ENCODE peak calls at places on chromosomes 4 and X, in seven cellular contexts. P is NCI-H1694 treated with DMSO at 0.1 percent for 48 hours, X is smooth muscle cell of the brain vasculature, L is amniotic stem cell, J is AG04449, Z is progenitor cell of endocrine pancreas, U is T-helper 2 cell. W is an unnamed sample.

GRCh38 chr4:153798901-153799707 is 10.2 kb upstream of the SFRP2 start:
- DNase-seq in J (no peak), U (no peak), X (no peak), P (no peak), Z (no peak), L (no peak), W (no peak)

GRCh38 chr4:123361195-123361861 is 35.3 kb upstream of the SPRY1 start:
- DNase-seq in X (peak; percentile 78), U (no peak), P (no peak), Z (no peak), L (peak; percentile 20), J (peak; percentile 64), W (no peak)

GRCh38 chr4:107743532-107743931 is 23.5 kb upstream of the PAPSS1 start:
- DNase-seq in J (no peak), P (no peak), L (no peak), Z (no peak), X (no peak), U (no peak), W (no peak)

GRCh38 chr4:8594097-8595038 is 1.8 kb downstream of the CPZ start:
- DNase-seq in J (peak; percentile 28), X (peak; percentile 51), U (no peak), P (peak; percentile 24), L (peak; percentile 65), Z (peak; percentile 41), W (no peak)

GRCh38 chr4:37970702-37971101 is 10.5 kb downstream of the PTTG2 start:
- DNase-seq in U (peak; percentile 39), L (no peak), J (no peak), X (no peak), Z (no peak), P (no peak), W (peak; percentile 39)

GRCh38 chr4:112002301-112002700 is 143.0 kb upstream of the FAM241A start:
- DNase-seq in Z (no peak), U (no peak), J (no peak), L (no peak), P (no peak), X (no peak), W (no peak)

GRCh38 chr4:46432923-46433322 is 43.0 kb upstream of the GABRA2 start:
- DNase-seq in P (no peak), J (no peak), U (no peak), L (no peak), X (no peak), Z (no peak), W (no peak)

GRCh38 chrX:70434914-70435586 is 9.6 kb upstream of the DLG3 start:
- DNase-seq in J (no peak), Z (no peak), L (no peak), X (no peak), P (no peak), U (no peak), W (no peak)

GRCh38 chr4:157564771-157565170 is 344.2 kb downstream of the GRIA2 start:
- DNase-seq in P (no peak), J (no peak), L (no peak), U (no peak), X (no peak), Z (no peak), W (no peak)

GRCh38 chrX:13719192-13719856 is 15.1 kb downstream of the TRAPPC2 start:
- DNase-seq in U (peak; percentile 56), P (no peak), J (no peak), Z (no peak), X (no peak), L (no peak), W (no peak)

GRCh38 chrX:8183281-8183680 is 12.2 kb upstream of the VCX2 start:
- DNase-seq in P (no peak), L (no peak), Z (no peak), X (no peak), U (no peak), J (no peak), W (no peak)

GRCh38 chrX:68249904-68250303 is 183.4 kb downstream of the OPHN1 start:
- DNase-seq in U (no peak), Z (no peak), P (no peak), X (no peak), J (no peak), L (no peak), W (no peak)

GRCh38 chrX:148417934-148418333 is 82.5 kb upstream of the AFF2 start:
- DNase-seq in P (no peak), X (no peak), J (no peak), L (no peak), U (no peak), Z (no peak), W (no peak)

GRCh38 chrX:148416142-148416541 is 84.3 kb upstream of the AFF2 start:
- DNase-seq in U (no peak), X (no peak), L (no peak), Z (no peak), J (no peak), P (no peak), W (no peak)

GRCh38 chr4:2416564-2417195 is 1.8 kb downstream of the ZFYVE28 start:
- DNase-seq in J (no peak), U (no peak), Z (no peak), P (no peak), X (no peak), L (no peak), W (no peak)

GRCh38 chr4:8307714-8308113 is 38.2 kb downstream of the HTRA3 start:
- DNase-seq in J (no peak), U (no peak), Z (no peak), P (no peak), X (no peak), L (no peak), W (no peak)

GRCh38 chr4:134202557-134202956 is 968 bp upstream of the PABPC4L start:
- DNase-seq in U (no peak), L (no peak), J (no peak), Z (no peak), P (no peak), X (no peak), W (no peak)

GRCh38 chr4:7630559-7631287 is 196.0 kb upstream of the PSAPL1 start:
- DNase-seq in Z (no peak), X (peak; percentile 58), U (no peak), L (peak; percentile 80), J (peak; percentile 42), P (peak; percentile 20), W (no peak)

GRCh38 chrX:72712094-72712755 is 1.9 kb downstream of the PHKA1 start:
- DNase-seq in L (no peak), X (no peak), J (no peak), P (no peak), Z (no peak), U (no peak), W (no peak)

GRCh38 chr4:77877771-77878170 is 15.1 kb downstream of the MRPL1 start:
- DNase-seq in J (no peak), P (no peak), Z (no peak), L (no peak), U (no peak), X (no peak), W (no peak)

GRCh38 chrX:130770615-130771014 is 132.4 kb downstream of the ENOX2 start:
- DNase-seq in L (peak; percentile 38), J (peak; percentile 31), Z (no peak), U (no peak), X (peak; percentile 4), P (no peak), W (no peak)

GRCh38 chr4:100017627-100018310 is 67.7 kb upstream of the H2AZ1 start:
- DNase-seq in U (no peak), Z (no peak), L (no peak), J (no peak), X (no peak), P (no peak), W (no peak)

GRCh38 chr4:118888666-118889312 is at the start of gene SYNPO2:
- DNase-seq in L (peak; percentile 59), U (no peak), J (no peak), Z (peak; percentile 37), X (no peak), P (no peak), W (no peak)

GRCh38 chrX:116436358-116436816 is at the start of gene SLC6A14:
- DNase-seq in J (no peak), P (no peak), X (no peak), L (no peak), U (no peak), Z (no peak), W (no peak)

GRCh38 chrX:10566726-10567097 is 53.7 kb downstream of the MID1 start:
- DNase-seq in Z (no peak), L (no peak), P (no peak), X (no peak), J (no peak), U (no peak), W (no peak)

GRCh38 chr4:119184128-119184527 is 28.4 kb upstream of the USP53 start:
- DNase-seq in X (no peak), U (no peak), J (no peak), L (no peak), P (no peak), Z (no peak), W (no peak)

GRCh38 chr4:100008048-100008447 is 58.0 kb upstream of the H2AZ1 start:
- DNase-seq in J (peak; percentile 62), X (no peak), U (no peak), Z (no peak), P (no peak), L (peak; percentile 10), W (no peak)

GRCh38 chr4:6720202-6720699 is 4.3 kb downstream of the BLOC1S4 start:
- DNase-seq in X (no peak), P (peak; percentile 24), J (no peak), Z (peak; percentile 94), U (peak; percentile 61), L (peak; percentile 49), W (peak; percentile 72)

GRCh38 chr4:25862411-25863346 is at the start of gene SEL1L3:
- DNase-seq in L (peak; percentile 6), P (no peak), X (no peak), Z (peak; percentile 53), U (peak; percentile 31), J (no peak), W (peak; percentile 37)

GRCh38 chr4:187209921-187210613 is 486.4 kb upstream of the FAT1 start:
- DNase-seq in J (peak; percentile 62), Z (no peak), P (no peak), L (peak; percentile 11), X (no peak), U (no peak), W (no peak)

GRCh38 chr4:128393111-128393704 is 105.6 kb upstream of the PGRMC2 start:
- DNase-seq in Z (no peak), L (no peak), J (no peak), U (no peak), X (no peak), P (no peak), W (no peak)

GRCh38 chr4:1291091-1291490 is 1.4 kb downstream of the MAEA start:
- DNase-seq in X (no peak), P (no peak), U (no peak), J (no peak), L (no peak), Z (no peak), W (no peak)

GRCh38 chr4:6878451-6879059 is 31.1 kb upstream of the TBC1D14 start:
- DNase-seq in P (no peak), X (no peak), L (no peak), J (no peak), U (no peak), Z (no peak), W (no peak)

GRCh38 chr4:188145626-188146025 is 6.4 kb downstream of the TRIML1 start:
- DNase-seq in J (no peak), L (no peak), U (no peak), Z (no peak), P (no peak), X (no peak), W (no peak)

GRCh38 chr4:85741921-85742591 is 267.1 kb downstream of the ARHGAP24 start:
- DNase-seq in U (no peak), J (no peak), L (no peak), X (no peak), Z (no peak), P (peak; percentile 21), W (no peak)

GRCh38 chr4:128416921-128417320 is 129.3 kb upstream of the PGRMC2 start:
- DNase-seq in X (no peak), L (no peak), U (no peak), J (no peak), P (no peak), Z (no peak), W (no peak)